ENCODE peak calls at places on chromosomes 11 and 22, in four cellular contexts. Q, H, E and B are unnamed samples.

GRCh38 chr11:82902086-82902485 is 550 bp downstream of the DDIAS start:
- DNase-seq in E (no peak), Q (no peak), H (no peak), B (no peak)

GRCh38 chr22:44918166-44918924 is 91.5 kb downstream of the PHF21B start:
- DNase-seq in Q (no peak), E (no peak), H (no peak), B (no peak)

GRCh38 chr11:70483077-70483861 is 84.9 kb downstream of the CTTN start:
- DNase-seq in Q (no peak), H (peak), E (peak), B (peak)

GRCh38 chr11:44403587-44404322 is 93.8 kb upstream of the ALX4 start:
- DNase-seq in H (no peak), Q (no peak), E (no peak), B (no peak)

GRCh38 chr22:46377566-46378498 is 42.3 kb downstream of the TRMU start:
- DNase-seq in H (peak), Q (no peak), E (no peak), B (peak)

GRCh38 chr22:17964153-17964552 is 60.2 kb downstream of the MICAL3 start:
- DNase-seq in E (no peak), H (no peak), Q (no peak), B (no peak)

GRCh38 chr11:10506013-10506370 is 35.0 kb downstream of the RNF141 start:
- DNase-seq in E (no peak), Q (no peak), H (no peak), B (no peak)

GRCh38 chr11:2347449-2347848 is 29.7 kb upstream of the CD81 start:
- DNase-seq in Q (no peak), E (no peak), H (no peak), B (no peak)

GRCh38 chr22:50260434-50260800 is 1.1 kb downstream of the MAPK12 start:
- DNase-seq in Q (no peak), H (no peak), E (no peak), B (no peak)

GRCh38 chr11:2465201-2466068 is 20.6 kb downstream of the KCNQ1 start:
- DNase-seq in E (no peak), H (no peak), Q (no peak), B (no peak)

GRCh38 chr22:31488988-31489617 is 539 bp downstream of the EIF4ENIF1 start:
- DNase-seq in E (no peak), Q (no peak), H (peak), B (peak)

GRCh38 chr11:22787565-22788162 is 41.9 kb downstream of the SVIP start:
- DNase-seq in E (peak), H (peak), Q (no peak), B (peak)

GRCh38 chr22:27667121-27667843 is 134.3 kb downstream of the MN1 start:
- DNase-seq in Q (no peak), E (no peak), H (no peak), B (no peak)

GRCh38 chr11:129375731-129376657 is at the start of gene BARX2:
- DNase-seq in Q (no peak), H (peak), E (peak), B (no peak)
- TF ChIP-seq CTCF in Q (no peak), H (peak), E (peak), B (no peak)

GRCh38 chr11:15696069-15696468 is 581.3 kb downstream of the INSC start:
- DNase-seq in H (no peak), Q (no peak), E (no peak), B (no peak)

GRCh38 chr11:15697437-15698236 is 582.9 kb downstream of the INSC start:
- DNase-seq in H (no peak), Q (no peak), E (no peak), B (no peak)

GRCh38 chr11:15698855-15699254 is 584.1 kb downstream of the INSC start:
- DNase-seq in E (no peak), Q (no peak), H (no peak), B (no peak)

GRCh38 chr11:15692739-15693138 is 578.0 kb downstream of the INSC start:
- DNase-seq in Q (no peak), H (peak), E (no peak), B (no peak)

GRCh38 chr11:15695096-15695721 is 580.5 kb downstream of the INSC start:
- DNase-seq in Q (no peak), H (no peak), E (no peak), B (no peak)
- TF ChIP-seq CTCF in Q (no peak), H (no peak), E (no peak), B (no peak)

DNA sequence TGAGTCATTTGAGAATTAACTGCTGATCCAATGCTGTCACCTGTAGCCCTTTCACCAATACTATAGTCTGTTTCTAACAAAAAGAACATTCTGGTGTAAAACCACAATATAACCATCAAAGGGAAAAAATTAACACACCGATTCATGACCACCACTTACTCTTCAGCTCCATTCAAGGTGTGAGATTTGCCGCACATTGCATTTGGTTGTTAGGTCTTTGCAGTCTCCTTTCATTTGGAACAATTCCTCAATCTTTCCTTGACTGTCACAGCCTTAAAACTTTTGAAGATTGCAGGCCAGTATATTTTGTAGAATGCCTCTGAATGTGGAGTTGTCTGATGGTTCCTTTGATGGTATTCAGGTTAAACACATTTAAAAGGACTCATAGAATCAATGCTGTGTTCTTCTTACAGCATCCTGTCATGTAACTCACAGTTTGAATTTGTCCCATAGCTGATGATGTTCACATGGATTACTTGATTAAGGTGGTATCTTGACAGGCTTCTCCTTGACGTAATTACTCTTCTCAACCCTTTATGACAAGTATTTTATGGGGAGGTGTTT is 63.6 kb downstream of the TNRC6B start:
- DNase-seq in E (no peak), H (no peak), Q (no peak), B (no peak)
- TF ChIP-seq CTCF in E (no peak), H (no peak), Q (no peak), B (no peak)

GRCh38 chr11:34653851-34654490 is 33.1 kb downstream of the EHF start:
- DNase-seq in Q (no peak), E (peak), H (peak), B (peak)
- TF ChIP-seq CTCF in Q (no peak), E (peak), H (no peak), B (no peak)

GRCh38 chr11:118172356-118172755 is 4.1 kb downstream of the SCN2B start:
- DNase-seq in H (no peak), E (no peak), Q (no peak), B (no peak)

GRCh38 chr11:118175600-118176399 is 639 bp downstream of the SCN2B start:
- DNase-seq in Q (no peak), H (no peak), E (no peak), B (no peak)

GRCh38 chr11:118175031-118175531 is 1.4 kb downstream of the SCN2B start:
- DNase-seq in E (no peak), Q (no peak), H (no peak), B (no peak)

GRCh38 chr11:118176400-118177134 is at the start of gene SCN2B:
- DNase-seq in H (no peak), Q (no peak), E (no peak), B (no peak)

GRCh38 chr11:118174006-118174567 is 2.4 kb downstream of the SCN2B start:
- DNase-seq in Q (no peak), E (no peak), H (no peak), B (no peak)
- TF ChIP-seq CTCF in Q (no peak), E (no peak), H (no peak), B (no peak)

DNA sequence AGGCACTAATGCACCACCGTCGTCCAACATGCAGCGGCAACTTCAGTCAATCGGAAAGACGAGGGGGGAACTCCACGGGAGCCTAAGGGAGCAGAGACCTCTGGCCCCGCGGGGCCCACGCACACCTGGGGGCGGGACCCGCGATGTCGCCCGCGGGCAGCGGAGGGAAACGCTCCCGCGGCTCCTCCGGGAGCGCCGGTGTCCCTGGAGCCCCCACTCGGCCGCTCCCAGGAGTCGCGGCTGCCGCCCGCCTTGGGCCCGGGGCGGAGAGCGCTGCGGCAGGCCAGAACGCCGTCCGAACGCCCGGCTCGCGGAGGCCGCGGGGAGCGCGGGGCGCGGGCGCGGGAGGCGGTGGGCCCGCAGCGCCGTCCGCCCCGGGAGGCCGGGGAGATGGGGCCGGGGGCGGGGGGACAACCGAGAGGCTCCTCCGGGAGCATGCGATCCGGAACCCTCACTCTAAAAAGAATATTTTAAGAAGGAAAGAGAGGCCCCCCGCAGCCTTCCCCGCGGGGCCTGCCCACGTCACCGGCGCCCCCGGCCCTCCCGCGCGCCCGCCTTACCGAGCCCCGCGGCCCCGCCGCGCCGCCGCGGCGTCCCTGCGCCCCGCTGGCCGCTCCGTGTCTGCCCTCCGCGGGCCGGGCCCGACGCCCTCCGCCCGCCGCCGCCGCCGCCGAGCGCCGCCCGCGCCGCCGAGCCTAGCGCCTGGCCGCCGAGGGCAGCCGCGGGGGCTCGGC is 86.6 kb upstream of the ARHGAP32 start:
- DNase-seq in H (no peak), E (no peak), Q (no peak), B (peak)
- TF ChIP-seq CTCF in H (no peak), E (no peak), Q (no peak), B (no peak)

GRCh38 chr11:15119826-15120225 is 5.1 kb downstream of the INSC start:
- DNase-seq in Q (no peak), H (peak), E (no peak), B (no peak)
- TF ChIP-seq CTCF in Q (no peak), H (no peak), E (no peak), B (no peak)

GRCh38 chr11:118430956-118431355 is 5.3 kb upstream of the KMT2A start:
- DNase-seq in E (no peak), Q (no peak), H (no peak), B (no peak)
- TF ChIP-seq CTCF in E (no peak), Q (no peak), H (peak), B (no peak)

GRCh38 chr22:22798716-22799115 is 88.9 kb upstream of the IGLL5 start:
- DNase-seq in H (no peak), E (no peak), Q (no peak), B (no peak)

GRCh38 chr22:22800716-22801115 is 86.9 kb upstream of the IGLL5 start:
- DNase-seq in H (no peak), E (no peak), Q (no peak), B (no peak)

GRCh38 chr22:22799561-22799960 is 88.1 kb upstream of the IGLL5 start:
- DNase-seq in H (no peak), Q (no peak), E (no peak), B (no peak)

GRCh38 chr22:22802346-22802970 is 85.2 kb upstream of the IGLL5 start:
- DNase-seq in E (no peak), Q (no peak), H (peak), B (no peak)

GRCh38 chr22:22803285-22803853 is 84.2 kb upstream of the IGLL5 start:
- DNase-seq in E (no peak), Q (no peak), H (no peak), B (no peak)
- TF ChIP-seq CTCF in E (no peak), Q (no peak), H (no peak), B (no peak)